ENCODE peak calls at places on chromosomes 3 and 15, in seven cellular contexts. M is glomerular endothelial cell; U is activated T-cell treated with anti-CD3 and anti-CD28 coated beads, Interleukin-2, amount 50 U/mL, for 72 hours; X is G401; C is activated CD8-positive, alpha-beta memory T cell treated with anti-CD3 and anti-CD28 coated beads, Interleukin-2, amount 50 U/mL, for 48 hours; I is ELR; E is H9. H is an unnamed sample.

GRCh38 chr3:16828815-16829214 is 55.9 kb upstream of the PLCL2 start:
- DNase-seq in E (peak), I (peak), U (peak), X (no peak), C (no peak), M (no peak), H (no peak)

GRCh38 chr3:67647390-67647878 is 7.0 kb downstream of the SUCLG2 start:
- DNase-seq in I (peak), M (no peak), C (no peak), U (no peak), E (no peak), X (no peak), H (no peak)

GRCh38 chr3:35653347-35653746 is 14.0 kb downstream of the ARPP21 start:
- DNase-seq in U (no peak), I (no peak), X (peak), E (no peak), C (no peak), M (no peak), H (no peak)

GRCh38 chr3:188635258-188636038 is 481.5 kb downstream of the LPP start:
- DNase-seq in X (no peak), M (no peak), E (no peak), U (no peak), C (no peak), I (no peak), H (no peak)

GRCh38 chr3:31823184-31823583 is 157.9 kb downstream of the OSBPL10 start:
- DNase-seq in U (no peak), E (no peak), I (no peak), X (no peak), C (no peak), M (no peak), H (no peak)

GRCh38 chr3:111650378-111651275 is 55.5 kb upstream of the ZBED2 start:
- DNase-seq in E (no peak), X (no peak), M (no peak), U (no peak), C (no peak), I (no peak), H (no peak)

GRCh38 chr3:65907232-65908130 is 131.2 kb downstream of the MAGI1 start:
- DNase-seq in C (no peak), X (no peak), U (no peak), M (no peak), I (no peak), E (no peak), H (no peak)

GRCh38 chr3:14798231-14798630 is 20.5 kb upstream of the FGD5 start:
- DNase-seq in I (no peak), M (no peak), U (no peak), X (no peak), E (no peak), C (no peak), H (no peak)

GRCh38 chr15:34584321-34584668 is 844 bp upstream of the GOLGA8B start:
- DNase-seq in X (no peak), E (no peak), M (no peak), C (no peak), U (no peak), I (no peak), H (no peak)